ENCODE peak calls at places on chromosome 6, in four cellular contexts. F, Q, K and D are unnamed samples.

GRCh38 chr6:99151634-99152344 is 197.7 kb downstream of the FAXC start:
- DNase-seq in Q (peak; percentile 25), K (peak; percentile 5), F (no peak), D (peak; percentile 76)

GRCh38 chr6:151330130-151330715 is 61.1 kb downstream of the ZBTB2 start:
- DNase-seq in F (no peak), K (no peak), Q (no peak), D (no peak)

GRCh38 chr6:32047855-32048766 is 9.9 kb downstream of the CYP21A2 start:
- DNase-seq in K (peak; percentile 40), Q (peak; percentile 80), F (peak; percentile 71), D (peak; percentile 63)

GRCh38 chr6:52992980-52993379 is 2.1 kb downstream of the GSTA4 start:
- DNase-seq in F (no peak), K (no peak), Q (no peak), D (no peak)

GRCh38 chr6:104909140-104909525 is 47.8 kb upstream of the LIN28B start:
- DNase-seq in Q (no peak), K (no peak), F (no peak), D (no peak)

GRCh38 chr6:150579611-150580010 is 20.1 kb upstream of the PLEKHG1 start:
- DNase-seq in F (peak; percentile 51), K (no peak), Q (no peak), D (peak; percentile 68)

GRCh38 chr6:138161434-138162103 is at the start of gene ARFGEF3:
- DNase-seq in F (no peak), K (no peak), Q (peak; percentile 69), D (peak; percentile 66)

GRCh38 chr6:105015482-105015881 is 58.6 kb downstream of the LIN28B start:
- DNase-seq in F (no peak), Q (no peak), K (no peak), D (no peak)

GRCh38 chr6:41921712-41921998 is 356 bp downstream of the BYSL start:
- DNase-seq in K (no peak), F (no peak), Q (no peak), D (no peak)

GRCh38 chr6:38078671-38079070 is 259.1 kb downstream of the ZFAND3 start:
- DNase-seq in F (no peak), K (no peak), Q (no peak), D (no peak)

GRCh38 chr6:81769834-81770233 is 17.4 kb upstream of the TENT5A start:
- DNase-seq in Q (no peak), F (no peak), K (no peak), D (no peak)